ENCODE peak calls at places on chromosomes 2 and 18, in nine cellular contexts. One of them, this sample, is unnamed.

GRCh38 chr18:44672506-44672905 is 8.2 kb upstream of the SETBP1 start:
- DNase-seq in Caco-2: no peak
- DNase-seq in cardiac fibroblast: no peak
- DNase-seq in CD4-positive, alpha-beta T cell: no peak
- DNase-seq in stomach: no peak
- DNase-seq in nephron progenitor cell: no peak
- DNase-seq in coronary artery: no peak
- DNase-seq in IMR-90: no peak
- DNase-seq in OCI-LY7: no peak
- DNase-seq in this sample: no peak

GRCh38 chr2:240933048-240933965 is 27.2 kb downstream of the CROCC2 start:
- DNase-seq in Caco-2: no peak
- DNase-seq in cardiac fibroblast: no peak
- DNase-seq in CD4-positive, alpha-beta T cell: no peak
- DNase-seq in stomach: peak
- DNase-seq in nephron progenitor cell: no peak
- DNase-seq in coronary artery: peak
- DNase-seq in IMR-90: no peak
- DNase-seq in OCI-LY7: no peak
- DNase-seq in this sample: no peak

GRCh38 chr2:224941958-224942357 is 100.3 kb downstream of the DOCK10 start:
- DNase-seq in Caco-2: no peak
- DNase-seq in cardiac fibroblast: no peak
- DNase-seq in CD4-positive, alpha-beta T cell: no peak
- DNase-seq in stomach: no peak
- DNase-seq in nephron progenitor cell: no peak
- DNase-seq in coronary artery: no peak
- DNase-seq in IMR-90: no peak
- DNase-seq in OCI-LY7: no peak
- DNase-seq in this sample: no peak

GRCh38 chr2:144998435-144998834 is 478.5 kb upstream of the ZEB2 start:
- DNase-seq in Caco-2: no peak
- DNase-seq in cardiac fibroblast: no peak
- DNase-seq in CD4-positive, alpha-beta T cell: no peak
- DNase-seq in stomach: no peak
- DNase-seq in nephron progenitor cell: no peak
- DNase-seq in coronary artery: no peak
- DNase-seq in IMR-90: no peak
- DNase-seq in OCI-LY7: no peak
- DNase-seq in this sample: no peak

GRCh38 chr2:205267323-205267722 is 415.0 kb upstream of the NRP2 start:
- DNase-seq in Caco-2: no peak
- DNase-seq in cardiac fibroblast: no peak
- DNase-seq in CD4-positive, alpha-beta T cell: no peak
- DNase-seq in stomach: no peak
- DNase-seq in nephron progenitor cell: no peak
- DNase-seq in coronary artery: no peak
- DNase-seq in IMR-90: no peak
- DNase-seq in OCI-LY7: no peak
- DNase-seq in this sample: no peak

GRCh38 chr2:142423603-142424002 is 292.8 kb upstream of the LRP1B start:
- DNase-seq in Caco-2: no peak
- DNase-seq in cardiac fibroblast: no peak
- DNase-seq in CD4-positive, alpha-beta T cell: no peak
- DNase-seq in stomach: no peak
- DNase-seq in nephron progenitor cell: no peak
- DNase-seq in coronary artery: no peak
- DNase-seq in IMR-90: no peak
- DNase-seq in OCI-LY7: no peak
- DNase-seq in this sample: no peak

GRCh38 chr2:185700883-185701282 is 37.7 kb upstream of the FSIP2 start:
- DNase-seq in Caco-2: no peak
- DNase-seq in cardiac fibroblast: no peak
- DNase-seq in CD4-positive, alpha-beta T cell: no peak
- DNase-seq in stomach: no peak
- DNase-seq in nephron progenitor cell: no peak
- DNase-seq in coronary artery: no peak
- DNase-seq in IMR-90: no peak
- DNase-seq in OCI-LY7: no peak
- DNase-seq in this sample: no peak

GRCh38 chr18:59820663-59821062 is 79.1 kb upstream of the PMAIP1 start:
- DNase-seq in Caco-2: no peak
- DNase-seq in cardiac fibroblast: peak
- DNase-seq in CD4-positive, alpha-beta T cell: no peak
- DNase-seq in stomach: no peak
- DNase-seq in nephron progenitor cell: no peak
- DNase-seq in coronary artery: no peak
- DNase-seq in IMR-90: peak
- DNase-seq in OCI-LY7: no peak
- DNase-seq in this sample: peak

GRCh38 chr2:88345842-88346241 is 106.7 kb downstream of the FOXI3 start:
- DNase-seq in Caco-2: no peak
- DNase-seq in cardiac fibroblast: no peak
- DNase-seq in CD4-positive, alpha-beta T cell: no peak
- DNase-seq in stomach: no peak
- DNase-seq in nephron progenitor cell: no peak
- DNase-seq in coronary artery: no peak
- DNase-seq in IMR-90: no peak
- DNase-seq in OCI-LY7: no peak
- DNase-seq in this sample: no peak

GRCh38 chr2:223590964-223591363 is 11.2 kb downstream of the SCG2 start:
- DNase-seq in Caco-2: no peak
- DNase-seq in cardiac fibroblast: no peak
- DNase-seq in CD4-positive, alpha-beta T cell: no peak
- DNase-seq in stomach: no peak
- DNase-seq in nephron progenitor cell: no peak
- DNase-seq in coronary artery: no peak
- DNase-seq in IMR-90: peak
- DNase-seq in OCI-LY7: no peak
- DNase-seq in this sample: no peak

GRCh38 chr2:88483200-88483599 is 30.7 kb upstream of the FOXI3 start:
- DNase-seq in Caco-2: no peak
- DNase-seq in cardiac fibroblast: no peak
- DNase-seq in CD4-positive, alpha-beta T cell: no peak
- DNase-seq in stomach: no peak
- DNase-seq in nephron progenitor cell: no peak
- DNase-seq in coronary artery: no peak
- DNase-seq in IMR-90: no peak
- DNase-seq in OCI-LY7: no peak
- DNase-seq in this sample: no peak

GRCh38 chr2:151927501-151928221 is 99.4 kb upstream of the ARL5A start:
- DNase-seq in Caco-2: no peak
- DNase-seq in cardiac fibroblast: no peak
- DNase-seq in CD4-positive, alpha-beta T cell: no peak
- DNase-seq in stomach: no peak
- DNase-seq in nephron progenitor cell: no peak
- DNase-seq in coronary artery: no peak
- DNase-seq in IMR-90: no peak
- DNase-seq in OCI-LY7: no peak
- DNase-seq in this sample: no peak

GRCh38 chr2:175003875-175004729 is 1.1 kb downstream of the CHN1 start:
- DNase-seq in Caco-2: no peak
- DNase-seq in cardiac fibroblast: peak
- DNase-seq in CD4-positive, alpha-beta T cell: no peak
- DNase-seq in stomach: no peak
- DNase-seq in nephron progenitor cell: no peak
- DNase-seq in coronary artery: no peak
- DNase-seq in IMR-90: no peak
- DNase-seq in OCI-LY7: no peak
- DNase-seq in this sample: peak

GRCh38 chr2:215311625-215312394 is at the start of gene ATIC:
- DNase-seq in Caco-2: peak
- DNase-seq in cardiac fibroblast: peak
- DNase-seq in CD4-positive, alpha-beta T cell: peak
- DNase-seq in stomach: peak
- DNase-seq in nephron progenitor cell: peak
- DNase-seq in coronary artery: peak
- DNase-seq in IMR-90: peak
- DNase-seq in OCI-LY7: peak
- DNase-seq in this sample: peak

GRCh38 chr2:137929504-137929886 is 34.8 kb upstream of the HNMT start:
- DNase-seq in Caco-2: no peak
- DNase-seq in cardiac fibroblast: no peak
- DNase-seq in CD4-positive, alpha-beta T cell: no peak
- DNase-seq in stomach: no peak
- DNase-seq in nephron progenitor cell: no peak
- DNase-seq in coronary artery: no peak
- DNase-seq in IMR-90: no peak
- DNase-seq in OCI-LY7: no peak
- DNase-seq in this sample: no peak

GRCh38 chr2:227406177-227407031 is 18.7 kb upstream of the SCYGR1 start:
- DNase-seq in Caco-2: peak
- DNase-seq in cardiac fibroblast: peak
- DNase-seq in CD4-positive, alpha-beta T cell: no peak
- DNase-seq in stomach: peak
- DNase-seq in nephron progenitor cell: peak
- DNase-seq in coronary artery: peak
- DNase-seq in IMR-90: peak
- DNase-seq in OCI-LY7: peak
- DNase-seq in this sample: peak

GRCh38 chr2:30514134-30514860 is 67.3 kb downstream of the LCLAT1 start:
- DNase-seq in Caco-2: no peak
- DNase-seq in cardiac fibroblast: peak
- DNase-seq in CD4-positive, alpha-beta T cell: no peak
- DNase-seq in stomach: no peak
- DNase-seq in nephron progenitor cell: no peak
- DNase-seq in coronary artery: no peak
- DNase-seq in IMR-90: peak
- DNase-seq in OCI-LY7: no peak
- DNase-seq in this sample: peak

GRCh38 chr2:203811491-203812221 is 55.9 kb upstream of the CTLA4 start:
- DNase-seq in Caco-2: no peak
- DNase-seq in cardiac fibroblast: peak
- DNase-seq in CD4-positive, alpha-beta T cell: peak
- DNase-seq in stomach: peak
- DNase-seq in nephron progenitor cell: no peak
- DNase-seq in coronary artery: peak
- DNase-seq in IMR-90: peak
- DNase-seq in OCI-LY7: no peak
- DNase-seq in this sample: peak

DNA sequence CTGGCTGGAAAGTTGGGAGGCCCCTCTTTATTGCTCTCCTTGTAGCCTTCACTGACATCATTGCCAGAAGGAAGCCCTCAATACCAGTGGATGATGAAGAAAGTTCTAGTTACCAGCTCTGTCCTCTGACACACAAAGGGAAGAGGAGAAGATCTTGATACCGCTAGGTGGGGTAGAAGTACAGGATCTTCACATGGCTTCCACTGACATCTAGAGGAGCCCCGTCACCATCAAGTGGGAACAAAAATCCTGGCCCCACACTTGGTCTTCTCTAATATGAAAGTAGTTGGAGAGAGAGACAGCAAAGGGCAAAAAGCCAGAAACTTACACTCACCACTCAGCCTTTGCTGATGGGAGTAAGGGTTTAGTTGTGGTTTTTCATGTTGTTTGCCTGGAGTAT is 12.4 kb downstream of the XIRP2 start:
- DNase-seq in Caco-2: no peak
- DNase-seq in cardiac fibroblast: peak
- DNase-seq in CD4-positive, alpha-beta T cell: no peak
- DNase-seq in stomach: no peak
- DNase-seq in nephron progenitor cell: peak
- DNase-seq in coronary artery: no peak
- DNase-seq in IMR-90: peak
- DNase-seq in OCI-LY7: peak
- DNase-seq in this sample: no peak
- TF ChIP-seq CTCF in Caco-2: peak
- TF ChIP-seq CTCF in cardiac fibroblast: peak
- TF ChIP-seq CTCF in CD4-positive, alpha-beta T cell: no peak
- TF ChIP-seq CTCF in stomach: no peak
- TF ChIP-seq CTCF in nephron progenitor cell: peak
- TF ChIP-seq CTCF in coronary artery: no peak
- TF ChIP-seq CTCF in IMR-90: peak
- TF ChIP-seq CTCF in OCI-LY7: peak
- TF ChIP-seq CTCF in this sample: peak

GRCh38 chr2:19667085-19667484 is 234.7 kb downstream of the TTC32 start:
- DNase-seq in Caco-2: no peak
- DNase-seq in cardiac fibroblast: peak
- DNase-seq in CD4-positive, alpha-beta T cell: no peak
- DNase-seq in stomach: no peak
- DNase-seq in nephron progenitor cell: no peak
- DNase-seq in coronary artery: no peak
- DNase-seq in IMR-90: peak
- DNase-seq in OCI-LY7: no peak
- DNase-seq in this sample: peak
- TF ChIP-seq CTCF in Caco-2: peak
- TF ChIP-seq CTCF in cardiac fibroblast: peak
- TF ChIP-seq CTCF in CD4-positive, alpha-beta T cell: no peak
- TF ChIP-seq CTCF in stomach: no peak
- TF ChIP-seq CTCF in nephron progenitor cell: no peak
- TF ChIP-seq CTCF in coronary artery: no peak
- TF ChIP-seq CTCF in IMR-90: peak
- TF ChIP-seq CTCF in OCI-LY7: peak
- TF ChIP-seq CTCF in this sample: peak

GRCh38 chr18:48680871-48681270 is 142.0 kb downstream of the CTIF start:
- DNase-seq in Caco-2: no peak
- DNase-seq in cardiac fibroblast: peak
- DNase-seq in CD4-positive, alpha-beta T cell: no peak
- DNase-seq in stomach: no peak
- DNase-seq in nephron progenitor cell: no peak
- DNase-seq in coronary artery: peak
- DNase-seq in IMR-90: no peak
- DNase-seq in OCI-LY7: no peak
- DNase-seq in this sample: no peak
- TF ChIP-seq CTCF in Caco-2: no peak
- TF ChIP-seq CTCF in cardiac fibroblast: peak
- TF ChIP-seq CTCF in CD4-positive, alpha-beta T cell: no peak
- TF ChIP-seq CTCF in stomach: no peak
- TF ChIP-seq CTCF in nephron progenitor cell: no peak
- TF ChIP-seq CTCF in coronary artery: no peak
- TF ChIP-seq CTCF in IMR-90: no peak
- TF ChIP-seq CTCF in OCI-LY7: no peak
- TF ChIP-seq CTCF in this sample: no peak

DNA sequence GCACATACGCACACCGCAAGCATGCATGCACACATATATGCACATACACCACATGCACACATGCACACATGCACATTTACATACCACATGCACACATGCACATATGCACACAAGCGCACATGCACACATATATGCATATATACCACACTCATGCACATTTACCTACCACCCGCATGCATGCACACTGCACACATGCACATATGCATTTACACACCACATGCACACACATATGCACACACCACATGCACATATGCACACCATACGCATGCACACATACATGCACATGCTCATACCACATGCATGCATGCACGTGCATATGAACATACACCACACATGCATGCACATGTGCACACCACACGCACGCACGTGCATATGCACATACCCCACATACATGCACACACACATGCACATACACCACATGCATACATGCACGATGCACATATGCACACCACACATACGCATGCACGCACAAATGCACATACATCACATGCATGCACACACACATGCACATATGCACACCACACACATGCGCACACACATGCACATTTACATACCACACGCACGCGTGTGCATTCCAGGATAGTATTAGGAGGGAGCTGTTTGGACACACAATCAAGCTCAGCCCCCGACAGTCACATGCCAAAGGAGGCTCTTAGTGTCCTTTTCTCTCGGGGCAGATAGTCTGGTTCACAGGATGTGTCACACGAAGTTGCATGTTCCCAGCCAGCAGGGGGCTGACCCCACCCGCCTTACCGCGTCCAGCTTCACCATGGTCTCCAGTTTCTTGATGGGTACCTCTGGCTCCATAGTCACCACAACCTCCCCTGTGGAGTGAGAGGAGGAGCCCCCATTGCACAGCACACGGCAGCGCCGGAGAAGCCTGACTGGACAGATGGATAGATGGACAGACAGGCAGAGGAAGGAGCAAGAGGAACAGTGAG is 5.9 kb downstream of the OTOF start:
- DNase-seq in Caco-2: peak
- DNase-seq in cardiac fibroblast: no peak
- DNase-seq in CD4-positive, alpha-beta T cell: no peak
- DNase-seq in stomach: no peak
- DNase-seq in nephron progenitor cell: no peak
- DNase-seq in coronary artery: no peak
- DNase-seq in IMR-90: no peak
- DNase-seq in OCI-LY7: no peak
- DNase-seq in this sample: no peak
- TF ChIP-seq CTCF in Caco-2: peak
- TF ChIP-seq CTCF in cardiac fibroblast: peak
- TF ChIP-seq CTCF in CD4-positive, alpha-beta T cell: no peak
- TF ChIP-seq CTCF in stomach: no peak
- TF ChIP-seq CTCF in nephron progenitor cell: peak
- TF ChIP-seq CTCF in coronary artery: no peak
- TF ChIP-seq CTCF in IMR-90: no peak
- TF ChIP-seq CTCF in OCI-LY7: no peak
- TF ChIP-seq CTCF in this sample: peak